ENCODE peak calls at places on chromosomes 11 and 22, in ten cellular contexts. R, H, I, S, V, U, G, D, Q and F are unnamed samples.

GRCh38 chr11:1744137-1744878 is 6.1 kb downstream of the IFITM10 start:
- DNase-seq in V (no peak), G (no peak), U (peak; percentile 62), I (no peak), Q (no peak), R (no peak), H (peak; percentile 32), D (no peak), S (no peak), F (no peak)

GRCh38 chr11:126930100-126930841 is 70.3 kb downstream of the KIRREL3 start:
- DNase-seq in S (no peak), U (no peak), H (no peak), I (no peak), R (no peak), D (no peak), V (no peak), Q (no peak), G (no peak), F (no peak)

GRCh38 chr11:67062526-67063373 is 6.1 kb downstream of the RHOD start:
- DNase-seq in S (no peak), I (peak; percentile 99), H (no peak), R (no peak), V (no peak), G (no peak), D (no peak), U (no peak), Q (peak; percentile 20), F (no peak)

GRCh38 chr11:77249427-77249826 is 52.1 kb downstream of the GDPD4 start:
- DNase-seq in Q (peak; percentile 30), R (no peak), I (peak; percentile 8), D (no peak), G (no peak), S (no peak), V (no peak), U (no peak), H (no peak), F (no peak)

GRCh38 chr11:94521684-94522083 is 9.4 kb downstream of the C11orf97 start:
- DNase-seq in R (no peak), Q (no peak), D (no peak), V (peak; percentile 30), G (no peak), S (no peak), H (no peak), U (no peak), I (no peak), F (no peak)

GRCh38 chr11:122902951-122903350 is 20.4 kb downstream of the JHY start:
- DNase-seq in R (no peak), U (no peak), Q (no peak), G (no peak), I (no peak), D (no peak), H (no peak), S (no peak), V (no peak), F (no peak)

GRCh38 chr22:46627806-46628482 is 7.8 kb downstream of the GRAMD4 start:
- DNase-seq in U (no peak), H (no peak), G (no peak), D (no peak), I (no peak), S (no peak), R (no peak), Q (no peak), V (no peak), F (no peak)

GRCh38 chr22:17077255-17077654 is 7.5 kb upstream of the IL17RA start:
- DNase-seq in R (no peak), I (no peak), H (no peak), V (no peak), U (no peak), S (no peak), G (no peak), Q (peak; percentile 79), D (no peak), F (no peak)

GRCh38 chr11:60918941-60919275 is 5.0 kb downstream of the TMEM109 start:
- DNase-seq in R (no peak), I (no peak), S (no peak), H (no peak), Q (peak; percentile 79), V (no peak), D (no peak), U (no peak), G (no peak), F (no peak)

GRCh38 chr11:113587318-113587739 is 112.1 kb upstream of the DRD2 start:
- DNase-seq in S (no peak), V (no peak), G (no peak), I (no peak), D (no peak), R (peak; percentile 59), H (no peak), U (no peak), Q (peak; percentile 37), F (no peak)

GRCh38 chr11:61627831-61628753 is 47.2 kb upstream of the SYT7 start:
- DNase-seq in G (peak; percentile 26), S (peak; percentile 48), R (peak; percentile 63), Q (peak; percentile 23), U (peak; percentile 75), V (peak; percentile 74), D (peak; percentile 45), I (peak; percentile 80), H (no peak), F (peak; percentile 67)

GRCh38 chr11:100719362-100719761 is 32.3 kb downstream of the ARHGAP42 start:
- DNase-seq in H (no peak), D (peak; percentile 88), G (no peak), U (no peak), R (no peak), V (no peak), Q (no peak), S (no peak), I (peak; percentile 40), F (no peak)

GRCh38 chr11:35142481-35143207 is 3.7 kb downstream of the CD44 start:
- DNase-seq in G (peak; percentile 68), V (no peak), U (no peak), Q (peak; percentile 82), D (no peak), H (peak; percentile 70), S (no peak), R (peak; percentile 59), I (peak; percentile 34), F (no peak)

GRCh38 chr11:27089746-27090145 is 49.1 kb downstream of the BBOX1 start:
- DNase-seq in U (no peak), D (no peak), S (no peak), V (no peak), G (no peak), R (no peak), H (no peak), Q (no peak), I (no peak), F (no peak)

GRCh38 chr11:10538924-10539323 is 2.1 kb downstream of the RNF141 start:
- DNase-seq in R (no peak), U (no peak), I (no peak), S (no peak), V (no peak), H (no peak), Q (no peak), D (no peak), G (no peak), F (no peak)

GRCh38 chr22:39514373-39514973 is 5.9 kb upstream of the ATF4 start:
- DNase-seq in Q (no peak), U (no peak), G (peak; percentile 58), D (no peak), V (peak; percentile 47), R (peak; percentile 66), H (no peak), S (no peak), I (peak; percentile 66), F (no peak)

GRCh38 chr22:24067587-24068376 is 56.7 kb downstream of the CABIN1 start:
- DNase-seq in V (no peak), R (no peak), I (no peak), D (peak; percentile 56), H (no peak), S (no peak), U (peak; percentile 33), Q (no peak), G (no peak), F (no peak)

GRCh38 chr22:40276877-40277823 is 69.2 kb upstream of the ADSL start:
- DNase-seq in I (no peak), V (no peak), H (no peak), D (no peak), S (peak; percentile 64), R (no peak), Q (no peak), G (no peak), U (no peak), F (no peak)

GRCh38 chr22:16956290-16956689 is 51.7 kb downstream of the GAB4 start:
- DNase-seq in G (no peak), U (no peak), D (no peak), R (no peak), H (no peak), Q (no peak), V (peak; percentile 5), I (no peak), S (no peak), F (no peak)

GRCh38 chr11:66685276-66686099 is 7.8 kb upstream of the RBM4B start:
- DNase-seq in Q (no peak), V (no peak), U (peak; percentile 46), I (no peak), H (no peak), G (no peak), S (no peak), D (no peak), R (no peak), F (no peak)

GRCh38 chr11:126415128-126415527 is 59.6 kb downstream of the ST3GAL4 start:
- DNase-seq in S (peak; percentile 84), G (no peak), U (no peak), V (no peak), D (no peak), Q (no peak), H (no peak), R (no peak), I (no peak), F (no peak)

GRCh38 chr22:19852177-19852781 is 2.4 kb downstream of the GNB1L start:
- DNase-seq in Q (no peak), R (no peak), V (no peak), G (no peak), S (peak; percentile 17), I (no peak), D (no peak), U (no peak), H (no peak), F (no peak)

GRCh38 chr11:205221-206001 is 1.8 kb downstream of the BET1L start:
- DNase-seq in S (peak; percentile 13), R (no peak), H (no peak), U (peak; percentile 50), Q (no peak), V (no peak), I (no peak), G (no peak), D (no peak), F (no peak)